ENCODE peak calls at places on chromosomes 5 and 9, in four cellular contexts. One of them, this sample, is unnamed. For H3K27me3 and H3K36me3, the result is how much of the 10 kb centered on the place peaks cover.

GRCh38 chr5:150429410-150429873 is 16.7 kb upstream of the CD74 start:
- DNase-seq in spleen: no peak
- DNase-seq in HCT116: no peak
- DNase-seq in ovary: no peak
- DNase-seq in this sample: no peak

GRCh38 chr9:116223926-116224325 is 70.3 kb downstream of the PAPPA start:
- DNase-seq in ovary: no peak
- DNase-seq in HCT116: no peak
- DNase-seq in spleen: no peak
- DNase-seq in this sample: no peak

GRCh38 chr9:137521405-137521985 is 28.7 kb downstream of the PNPLA7 start:
- DNase-seq in spleen: no peak
- DNase-seq in HCT116: no peak
- DNase-seq in ovary: no peak
- DNase-seq in this sample: no peak

GRCh38 chr5:157198277-157199058 is 17.8 kb downstream of the ITK start:
- DNase-seq in spleen: no peak
- DNase-seq in ovary: no peak
- DNase-seq in HCT116: no peak
- DNase-seq in this sample: no peak

GRCh38 chr5:131416729-131417128 is 152.9 kb downstream of the CDC42SE2 start:
- DNase-seq in spleen: no peak
- DNase-seq in HCT116: no peak
- DNase-seq in ovary: no peak
- DNase-seq in this sample: no peak

GRCh38 chr9:95157491-95158151 is 159.9 kb downstream of the FANCC start:
- DNase-seq in spleen: no peak
- DNase-seq in ovary: no peak
- DNase-seq in HCT116: no peak
- DNase-seq in this sample: no peak

GRCh38 chr5:109612278-109612905 is 77.3 kb upstream of the MAN2A1 start:
- DNase-seq in spleen: no peak
- DNase-seq in ovary: no peak
- DNase-seq in HCT116: no peak
- DNase-seq in this sample: no peak

GRCh38 chr5:61254969-61255555 is 77.0 kb upstream of the ZSWIM6 start:
- DNase-seq in spleen: no peak
- DNase-seq in ovary: no peak
- DNase-seq in HCT116: no peak
- DNase-seq in this sample: no peak

GRCh38 chr5:25713259-25713658 is 1068.5 kb upstream of the CDH10 start:
- DNase-seq in HCT116: no peak
- DNase-seq in ovary: no peak
- DNase-seq in spleen: no peak
- DNase-seq in this sample: no peak

GRCh38 chr5:173089581-173089980 is 33.4 kb downstream of the CREBRF start:
- DNase-seq in HCT116: no peak
- DNase-seq in spleen: no peak
- DNase-seq in ovary: no peak
- DNase-seq in this sample: no peak

GRCh38 chr5:91383956-91384300 is 811 bp upstream of the ARRDC3 start:
- DNase-seq in spleen: no peak
- DNase-seq in HCT116: no peak
- DNase-seq in ovary: peak
- DNase-seq in this sample: no peak

GRCh38 chr9:105637787-105638395 is 24.4 kb upstream of the TAL2 start:
- DNase-seq in HCT116: no peak
- DNase-seq in spleen: no peak
- DNase-seq in ovary: no peak
- DNase-seq in this sample: no peak

GRCh38 chr9:132670816-132671371 is 630 bp downstream of the GTF3C4 start:
- DNase-seq in HCT116: no peak
- DNase-seq in ovary: peak
- DNase-seq in spleen: peak
- DNase-seq in this sample: no peak

GRCh38 chr9:110115341-110115820 is 92.6 kb downstream of the C9orf152 start:
- DNase-seq in HCT116: no peak
- DNase-seq in ovary: no peak
- DNase-seq in spleen: no peak
- DNase-seq in this sample: no peak

GRCh38 chr5:171309276-171309525 is 153 bp downstream of the TLX3 start:
- DNase-seq in HCT116: no peak
- DNase-seq in ovary: no peak
- DNase-seq in spleen: no peak
- DNase-seq in this sample: no peak

GRCh38 chr5:123508441-123508840 is 3.5 kb upstream of the CSNK1G3 start:
- DNase-seq in ovary: no peak
- DNase-seq in spleen: no peak
- DNase-seq in HCT116: no peak
- DNase-seq in this sample: no peak

GRCh38 chr9:24614070-24614469 is 68.4 kb upstream of the IZUMO3 start:
- DNase-seq in HCT116: no peak
- DNase-seq in ovary: no peak
- DNase-seq in spleen: no peak
- DNase-seq in this sample: no peak

GRCh38 chr5:96579711-96580110 is 82.5 kb upstream of the CAST start:
- DNase-seq in HCT116: no peak
- DNase-seq in spleen: no peak
- DNase-seq in ovary: no peak
- DNase-seq in this sample: no peak

GRCh38 chr9:115590016-115590415 is 472.1 kb upstream of the TNC start:
- DNase-seq in ovary: no peak
- DNase-seq in spleen: no peak
- DNase-seq in HCT116: no peak
- DNase-seq in this sample: no peak

GRCh38 chr9:112925058-112925641 is 34.5 kb upstream of the SLC46A2 start:
- DNase-seq in ovary: no peak
- DNase-seq in spleen: no peak
- DNase-seq in HCT116: peak
- DNase-seq in this sample: no peak

GRCh38 chr5:96940586-96940985 is 4.7 kb downstream of the LNPEP start:
- DNase-seq in ovary: no peak
- DNase-seq in HCT116: no peak
- DNase-seq in spleen: no peak
- DNase-seq in this sample: no peak

GRCh38 chr5:126002222-126002897 is 420.8 kb upstream of the GRAMD2B start:
- DNase-seq in HCT116: no peak
- DNase-seq in ovary: peak
- DNase-seq in spleen: no peak
- DNase-seq in this sample: no peak

GRCh38 chr9:6920040-6920439 is 162.3 kb downstream of the KDM4C start:
- DNase-seq in HCT116: no peak
- DNase-seq in spleen: no peak
- DNase-seq in ovary: no peak
- DNase-seq in this sample: no peak

GRCh38 chr9:757246-757881 is 84.1 kb upstream of the DMRT1 start:
- DNase-seq in ovary: no peak
- DNase-seq in spleen: no peak
- DNase-seq in HCT116: peak
- DNase-seq in this sample: peak

GRCh38 chr5:154949758-154950157 is 8.9 kb downstream of the MRPL22 start:
- DNase-seq in ovary: no peak
- DNase-seq in HCT116: no peak
- DNase-seq in spleen: no peak
- DNase-seq in this sample: no peak

GRCh38 chr9:71725590-71726338 is 42.5 kb downstream of the CEMIP2 start:
- DNase-seq in ovary: no peak
- DNase-seq in spleen: no peak
- DNase-seq in HCT116: peak
- DNase-seq in this sample: no peak

GRCh38 chr5:83628360-83628759 is 92.3 kb downstream of the HAPLN1 start:
- DNase-seq in HCT116: no peak
- DNase-seq in ovary: no peak
- DNase-seq in spleen: no peak
- DNase-seq in this sample: no peak

DNA sequence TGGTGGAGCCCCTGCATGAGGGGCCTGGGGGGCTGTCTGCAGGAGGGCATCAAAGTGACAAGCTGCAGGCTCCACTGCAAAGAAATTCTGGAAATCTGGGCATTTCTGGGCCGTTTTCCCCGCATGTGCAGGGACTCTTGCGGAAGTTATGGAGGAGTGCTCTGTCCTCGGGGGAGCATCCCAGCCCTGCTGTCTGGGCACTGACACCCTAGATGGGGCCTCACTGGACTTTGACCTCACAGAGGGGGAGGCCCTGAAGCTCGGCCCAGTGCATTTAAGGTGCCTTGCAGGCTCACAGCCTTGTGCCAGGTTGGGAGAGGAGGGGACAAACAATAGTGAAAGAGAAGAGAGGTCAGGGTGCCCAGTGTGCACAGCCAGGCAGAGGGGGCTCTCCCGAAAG is 35.4 kb downstream of the LHX3 start:
- DNase-seq in spleen: no peak
- DNase-seq in ovary: no peak
- DNase-seq in HCT116: no peak
- DNase-seq in this sample: no peak
- H3K27me3 ChIP-seq in spleen: under half
- H3K27me3 ChIP-seq in ovary: under half
- H3K27me3 ChIP-seq in HCT116: under half
- H3K27me3 ChIP-seq in this sample: half or more

DNA sequence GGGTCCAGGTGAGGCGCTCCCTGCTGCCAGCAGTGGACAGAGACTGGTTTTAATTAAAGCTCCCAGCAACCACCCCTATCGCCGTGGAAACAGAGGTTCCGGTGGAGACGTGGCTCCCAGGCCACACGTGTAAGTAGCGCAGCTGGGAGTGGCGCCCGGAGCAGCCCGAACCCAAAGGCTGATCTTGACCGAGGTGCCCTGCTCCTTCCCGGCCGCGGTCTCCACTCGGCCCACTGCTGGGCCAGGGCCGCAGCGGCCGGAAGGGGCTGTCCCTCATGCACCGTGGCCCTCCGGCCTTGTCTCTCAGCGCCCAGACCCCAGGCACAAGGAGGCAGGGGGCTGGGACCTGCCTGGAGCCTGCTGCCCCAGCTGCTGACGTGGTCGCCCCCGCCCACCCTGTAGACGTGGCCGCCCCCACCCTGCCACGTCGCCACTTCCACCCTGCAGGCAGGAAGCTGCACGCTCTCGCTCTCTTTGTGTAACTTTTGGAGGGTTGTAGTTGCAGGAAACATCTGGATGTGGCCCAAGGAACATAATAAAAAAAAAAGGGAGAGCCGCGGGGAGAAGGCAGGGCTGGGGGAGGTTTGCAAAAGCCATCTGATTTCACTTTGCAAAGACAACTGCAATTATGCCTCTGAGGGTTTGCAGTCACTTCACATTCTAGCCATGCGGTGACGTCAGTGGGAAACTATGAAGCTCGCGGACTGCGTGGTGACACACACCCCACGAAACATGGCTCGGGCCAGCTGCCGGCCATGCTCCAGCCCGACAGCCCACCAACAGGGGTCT is 129.9 kb downstream of the RXRA start:
- DNase-seq in spleen: peak
- DNase-seq in ovary: peak
- DNase-seq in HCT116: peak
- DNase-seq in this sample: peak
- TF ChIP-seq POLR2A in spleen: no peak
- TF ChIP-seq POLR2A in ovary: no peak
- TF ChIP-seq POLR2A in HCT116: no peak
- TF ChIP-seq POLR2A in this sample: no peak

GRCh38 chr9:34224349-34224748 is 45.5 kb downstream of the UBAP1 start:
- DNase-seq in spleen: no peak
- DNase-seq in ovary: no peak
- DNase-seq in HCT116: no peak
- DNase-seq in this sample: no peak

GRCh38 chr9:34230556-34230955 is 51.7 kb downstream of the UBAP1 start:
- DNase-seq in HCT116: no peak
- DNase-seq in spleen: no peak
- DNase-seq in ovary: no peak
- DNase-seq in this sample: no peak

GRCh38 chr9:34227445-34227844 is 48.6 kb downstream of the UBAP1 start:
- DNase-seq in ovary: no peak
- DNase-seq in HCT116: no peak
- DNase-seq in spleen: no peak
- DNase-seq in this sample: no peak
- H3K36me3 ChIP-seq in ovary: under half
- H3K36me3 ChIP-seq in HCT116: under half
- H3K36me3 ChIP-seq in spleen: under half
- H3K36me3 ChIP-seq in this sample: under half

DNA sequence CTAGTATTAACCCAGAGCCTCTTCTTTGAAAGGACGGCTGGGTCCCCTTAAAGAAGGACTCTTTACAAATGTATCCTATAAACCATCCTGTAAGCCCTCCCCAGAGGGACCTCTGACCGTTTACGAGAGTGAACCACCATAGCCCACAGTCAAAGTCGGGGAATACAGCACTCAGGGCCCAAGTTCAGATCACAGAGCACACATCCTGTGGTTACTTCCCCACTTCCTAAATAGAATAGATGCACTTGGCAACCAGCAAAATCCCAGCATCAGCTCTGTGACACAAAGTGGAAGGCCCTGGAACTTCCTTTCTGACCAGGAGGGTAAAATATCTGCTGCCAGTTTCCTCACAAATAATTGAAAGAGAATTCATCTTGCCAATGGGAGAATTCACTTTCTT is 6.8 kb upstream of the IGFBPL1 start:
- DNase-seq in HCT116: no peak
- DNase-seq in spleen: no peak
- DNase-seq in ovary: no peak
- DNase-seq in this sample: no peak
- H3K27me3 ChIP-seq in HCT116: under half
- H3K27me3 ChIP-seq in spleen: under half
- H3K27me3 ChIP-seq in ovary: under half
- H3K27me3 ChIP-seq in this sample: under half

GRCh38 chr5:38613992-38614836 is 57.8 kb upstream of the LIFR start:
- DNase-seq in spleen: no peak
- DNase-seq in HCT116: peak
- DNase-seq in ovary: no peak
- DNase-seq in this sample: peak
- TF ChIP-seq POLR2A in spleen: no peak
- TF ChIP-seq POLR2A in HCT116: no peak
- TF ChIP-seq POLR2A in ovary: no peak
- TF ChIP-seq POLR2A in this sample: no peak

GRCh38 chr9:34403554-34404380 is 27.1 kb upstream of the MYORG start:
- DNase-seq in spleen: peak
- DNase-seq in ovary: peak
- DNase-seq in HCT116: peak
- DNase-seq in this sample: no peak
- H3K36me3 ChIP-seq in spleen: under half
- H3K36me3 ChIP-seq in ovary: under half
- H3K36me3 ChIP-seq in HCT116: under half
- H3K36me3 ChIP-seq in this sample: under half

GRCh38 chr9:130288926-130289705 is 23.6 kb downstream of the HMCN2 start:
- DNase-seq in ovary: peak
- DNase-seq in HCT116: no peak
- DNase-seq in spleen: no peak
- DNase-seq in this sample: no peak

GRCh38 chr9:130286781-130287428 is 21.3 kb downstream of the HMCN2 start:
- DNase-seq in spleen: peak
- DNase-seq in HCT116: no peak
- DNase-seq in ovary: no peak
- DNase-seq in this sample: no peak

GRCh38 chr9:130288393-130288792 is 22.8 kb downstream of the HMCN2 start:
- DNase-seq in ovary: peak
- DNase-seq in HCT116: no peak
- DNase-seq in spleen: no peak
- DNase-seq in this sample: no peak

GRCh38 chr9:130286072-130286770 is 20.7 kb downstream of the HMCN2 start:
- DNase-seq in ovary: no peak
- DNase-seq in spleen: no peak
- DNase-seq in HCT116: no peak
- DNase-seq in this sample: no peak

GRCh38 chr9:130287736-130288135 is 22.2 kb downstream of the HMCN2 start:
- DNase-seq in HCT116: no peak
- DNase-seq in ovary: no peak
- DNase-seq in spleen: no peak
- DNase-seq in this sample: no peak
- H3K27me3 ChIP-seq in HCT116: half or more
- H3K27me3 ChIP-seq in ovary: under half
- H3K27me3 ChIP-seq in spleen: half or more
- H3K27me3 ChIP-seq in this sample: under half

This sample was measured in esophagus muscularis mucosa.